ENCODE peak calls at places on chromosomes 7 and 10, in seven cellular contexts. Q is kidney glomerular epithelial cell, J is T1000, G is iPS DF 19.7, L is GM23338, S is Daoy, C is iPS-NIHi11. X is an unnamed sample.

GRCh38 chr10:75651452-75651851 is 220.0 kb downstream of the LRMDA start:
- DNase-seq in Q (no peak), J (no peak), G (no peak), L (peak), S (peak), C (peak), X (no peak)

GRCh38 chr7:15685358-15686181 is 913 bp downstream of the MEOX2 start:
- DNase-seq in Q (no peak), J (no peak), G (no peak), L (peak), S (peak), C (peak), X (no peak)

GRCh38 chr7:93015193-93016084 is 102.3 kb downstream of the SAMD9 start:
- DNase-seq in Q (no peak), J (no peak), G (no peak), L (no peak), S (no peak), C (no peak), X (no peak)

GRCh38 chr10:32943854-32944661 is 14.0 kb downstream of the ITGB1 start:
- DNase-seq in Q (no peak), J (no peak), G (no peak), L (peak), S (no peak), C (no peak), X (no peak)

GRCh38 chr10:93436577-93436976 is 45.6 kb downstream of the MYOF start:
- DNase-seq in Q (peak), J (peak), G (no peak), L (peak), S (peak), C (no peak), X (peak)

GRCh38 chr7:107563072-107563760 is 504 bp downstream of the COG5 start:
- DNase-seq in Q (no peak), J (no peak), G (no peak), L (peak), S (no peak), C (peak), X (peak)

GRCh38 chr10:94035982-94036663 is 42.4 kb downstream of the PLCE1 start:
- DNase-seq in Q (no peak), J (no peak), G (no peak), L (no peak), S (no peak), C (no peak), X (no peak)

GRCh38 chr7:100689230-100690135 is 4.6 kb downstream of the GIGYF1 start:
- DNase-seq in Q (no peak), J (no peak), G (no peak), L (peak), S (no peak), C (peak), X (no peak)

GRCh38 chr10:12906051-12906541 is 95.4 kb downstream of the CCDC3 start:
- DNase-seq in Q (no peak), J (no peak), G (no peak), L (no peak), S (no peak), C (no peak), X (no peak)

GRCh38 chr7:79241288-79242055 is 212.0 kb downstream of the MAGI2 start:
- DNase-seq in Q (peak), J (no peak), G (no peak), L (no peak), S (no peak), C (no peak), X (no peak)

GRCh38 chr7:117781707-117782106 is 91.5 kb downstream of the CTTNBP2 start:
- DNase-seq in Q (peak), J (no peak), G (no peak), L (peak), S (no peak), C (peak), X (no peak)

GRCh38 chr7:135729230-135729629 is 1.2 kb upstream of the SLC13A4 start:
- DNase-seq in Q (no peak), J (no peak), G (no peak), L (no peak), S (no peak), C (no peak), X (no peak)

GRCh38 chr10:43902842-43903241 is 254.2 kb upstream of the ZNF32 start:
- DNase-seq in Q (no peak), J (no peak), G (no peak), L (no peak), S (no peak), C (no peak), X (no peak)

GRCh38 chr7:121369462-121369861 is 26.6 kb downstream of the FAM3C start:
- DNase-seq in Q (no peak), J (no peak), G (no peak), L (no peak), S (no peak), C (no peak), X (no peak)

GRCh38 chr7:30163231-30163894 is 28.6 kb downstream of the MTURN start:
- DNase-seq in Q (no peak), J (no peak), G (no peak), L (no peak), S (peak), C (no peak), X (no peak)

GRCh38 chr7:17552373-17552772 is 253.9 kb downstream of the AHR start:
- DNase-seq in Q (no peak), J (no peak), G (no peak), L (no peak), S (no peak), C (no peak), X (no peak)

GRCh38 chr10:88879754-88880286 is at the start of gene STAMBPL1:
- DNase-seq in Q (no peak), J (peak), G (no peak), L (no peak), S (no peak), C (peak), X (peak)

GRCh38 chr10:69962746-69963135 is 89.9 kb upstream of the MACROH2A2 start:
- DNase-seq in Q (no peak), J (no peak), G (no peak), L (no peak), S (no peak), C (no peak), X (no peak)

GRCh38 chr7:137601642-137602041 is 245.1 kb downstream of the DGKI start:
- DNase-seq in Q (no peak), J (no peak), G (no peak), L (no peak), S (no peak), C (no peak), X (no peak)

GRCh38 chr7:108659867-108660266 is 90.2 kb downstream of the DNAJB9 start:
- DNase-seq in Q (no peak), J (no peak), G (no peak), L (no peak), S (no peak), C (no peak), X (no peak)

GRCh38 chr7:111370002-111370401 is 192.3 kb downstream of the IMMP2L start:
- DNase-seq in Q (no peak), J (no peak), G (no peak), L (no peak), S (no peak), C (no peak), X (no peak)

GRCh38 chr7:22565315-22565811 is 65.4 kb upstream of the STEAP1B start:
- DNase-seq in Q (peak), J (no peak), G (no peak), L (no peak), S (peak), C (no peak), X (no peak)

GRCh38 chr10:13681095-13681494 is 94.3 kb downstream of the PRPF18 start:
- DNase-seq in Q (no peak), J (no peak), G (no peak), L (no peak), S (no peak), C (no peak), X (no peak)

GRCh38 chr7:5554287-5554785 is 130.7 kb upstream of the TNRC18 start:
- DNase-seq in Q (no peak), J (no peak), G (no peak), L (no peak), S (no peak), C (peak), X (no peak)

GRCh38 chr7:47803029-47803428 is 145.2 kb downstream of the PKD1L1 start:
- DNase-seq in Q (no peak), J (no peak), G (no peak), L (no peak), S (no peak), C (no peak), X (no peak)

GRCh38 chr7:24665564-24666294 is 91.5 kb downstream of the GSDME start:
- DNase-seq in Q (peak), J (no peak), G (no peak), L (peak), S (peak), C (peak), X (no peak)

GRCh38 chr7:134618756-134619530 is 27.7 kb upstream of the BPGM start:
- DNase-seq in Q (peak), J (no peak), G (no peak), L (no peak), S (peak), C (no peak), X (no peak)

GRCh38 chr10:99944860-99945259 is 64.9 kb downstream of the DNMBP start:
- DNase-seq in Q (no peak), J (no peak), G (no peak), L (no peak), S (no peak), C (no peak), X (no peak)